ENCODE peak calls at places on chromosomes 11 and 22, in six cellular contexts. One of them, this sample, is unnamed.

GRCh38 chr11:73285721-73286120 is 13.6 kb downstream of the P2RY6 start:
- DNase-seq in neural crest cell: no peak
- DNase-seq in choroid plexus epithelial cell: no peak
- DNase-seq in SHP77 treated with DMSO at 0.1 percent for 48 hours: no peak
- DNase-seq in NCI-H1930: no peak
- DNase-seq in cardiac septum: peak; percentile 66
- DNase-seq in this sample: no peak

GRCh38 chr11:91209751-91210150 is 986.9 kb upstream of the CHORDC1 start:
- DNase-seq in neural crest cell: no peak
- DNase-seq in choroid plexus epithelial cell: peak; percentile 35
- DNase-seq in cardiac septum: no peak
- DNase-seq in SHP77 treated with DMSO at 0.1 percent for 48 hours: no peak
- DNase-seq in NCI-H1930: no peak
- DNase-seq in this sample: no peak

GRCh38 chr22:24181088-24181995 is at the start of gene SUSD2:
- DNase-seq in SHP77 treated with DMSO at 0.1 percent for 48 hours: no peak
- DNase-seq in neural crest cell: no peak
- DNase-seq in cardiac septum: no peak
- DNase-seq in choroid plexus epithelial cell: no peak
- DNase-seq in NCI-H1930: no peak
- DNase-seq in this sample: no peak

GRCh38 chr22:49156662-49157285 is 670.9 kb downstream of the BRD1 start:
- DNase-seq in NCI-H1930: no peak
- DNase-seq in cardiac septum: peak; percentile 5
- DNase-seq in SHP77 treated with DMSO at 0.1 percent for 48 hours: peak; percentile 97
- DNase-seq in neural crest cell: no peak
- DNase-seq in choroid plexus epithelial cell: no peak
- DNase-seq in this sample: peak; percentile 65

GRCh38 chr11:2508793-2509192 is 64.0 kb downstream of the KCNQ1 start:
- DNase-seq in NCI-H1930: no peak
- DNase-seq in neural crest cell: no peak
- DNase-seq in choroid plexus epithelial cell: no peak
- DNase-seq in SHP77 treated with DMSO at 0.1 percent for 48 hours: no peak
- DNase-seq in cardiac septum: no peak
- DNase-seq in this sample: no peak

GRCh38 chr11:103035656-103036434 is 56.1 kb downstream of the DCUN1D5 start:
- DNase-seq in SHP77 treated with DMSO at 0.1 percent for 48 hours: peak; percentile 66
- DNase-seq in NCI-H1930: peak; percentile 22
- DNase-seq in neural crest cell: peak; percentile 9
- DNase-seq in choroid plexus epithelial cell: peak; percentile 94
- DNase-seq in cardiac septum: no peak
- DNase-seq in this sample: no peak

GRCh38 chr11:119671561-119672015 is 57.4 kb downstream of the NECTIN1 start:
- DNase-seq in neural crest cell: no peak
- DNase-seq in choroid plexus epithelial cell: peak; percentile 62
- DNase-seq in NCI-H1930: no peak
- DNase-seq in cardiac septum: no peak
- DNase-seq in SHP77 treated with DMSO at 0.1 percent for 48 hours: no peak
- DNase-seq in this sample: no peak

GRCh38 chr11:23405350-23405937 is 545.2 kb upstream of the CCDC179 start:
- DNase-seq in cardiac septum: no peak
- DNase-seq in neural crest cell: no peak
- DNase-seq in NCI-H1930: no peak
- DNase-seq in choroid plexus epithelial cell: no peak
- DNase-seq in SHP77 treated with DMSO at 0.1 percent for 48 hours: no peak
- DNase-seq in this sample: peak; percentile 86

GRCh38 chr11:77503006-77503405 is 29.1 kb upstream of the PAK1 start:
- DNase-seq in choroid plexus epithelial cell: peak; percentile 35
- DNase-seq in SHP77 treated with DMSO at 0.1 percent for 48 hours: no peak
- DNase-seq in neural crest cell: no peak
- DNase-seq in cardiac septum: no peak
- DNase-seq in NCI-H1930: no peak
- DNase-seq in this sample: no peak

GRCh38 chr22:50542416-50542927 is 3.2 kb upstream of the KLHDC7B start:
- DNase-seq in cardiac septum: peak; percentile 88
- DNase-seq in SHP77 treated with DMSO at 0.1 percent for 48 hours: no peak
- DNase-seq in choroid plexus epithelial cell: peak; percentile 42
- DNase-seq in neural crest cell: no peak
- DNase-seq in NCI-H1930: no peak
- DNase-seq in this sample: no peak

GRCh38 chr11:114172055-114172861 is 112.7 kb downstream of the ZBTB16 start:
- DNase-seq in SHP77 treated with DMSO at 0.1 percent for 48 hours: no peak
- DNase-seq in NCI-H1930: no peak
- DNase-seq in choroid plexus epithelial cell: no peak
- DNase-seq in cardiac septum: no peak
- DNase-seq in neural crest cell: no peak
- DNase-seq in this sample: no peak

GRCh38 chr11:28757725-28758515 is 649.7 kb downstream of the METTL15 start:
- DNase-seq in choroid plexus epithelial cell: peak; percentile 88
- DNase-seq in SHP77 treated with DMSO at 0.1 percent for 48 hours: no peak
- DNase-seq in neural crest cell: no peak
- DNase-seq in NCI-H1930: no peak
- DNase-seq in cardiac septum: no peak
- DNase-seq in this sample: no peak

GRCh38 chr11:128716661-128717210 is 22.9 kb downstream of the FLI1 start:
- DNase-seq in cardiac septum: no peak
- DNase-seq in neural crest cell: no peak
- DNase-seq in choroid plexus epithelial cell: peak; percentile 59
- DNase-seq in SHP77 treated with DMSO at 0.1 percent for 48 hours: no peak
- DNase-seq in NCI-H1930: no peak
- DNase-seq in this sample: no peak

GRCh38 chr22:43205261-43205691 is 18.3 kb upstream of the TTLL12 start:
- DNase-seq in neural crest cell: no peak
- DNase-seq in NCI-H1930: no peak
- DNase-seq in SHP77 treated with DMSO at 0.1 percent for 48 hours: no peak
- DNase-seq in choroid plexus epithelial cell: no peak
- DNase-seq in cardiac septum: no peak
- DNase-seq in this sample: no peak

GRCh38 chr22:28395920-28396447 is 283.7 kb downstream of the TTC28 start:
- DNase-seq in NCI-H1930: no peak
- DNase-seq in choroid plexus epithelial cell: peak; percentile 58
- DNase-seq in neural crest cell: no peak
- DNase-seq in SHP77 treated with DMSO at 0.1 percent for 48 hours: no peak
- DNase-seq in cardiac septum: no peak
- DNase-seq in this sample: no peak

GRCh38 chr11:2399488-2400068 is 972 bp upstream of the TSSC4 start:
- DNase-seq in cardiac septum: no peak
- DNase-seq in choroid plexus epithelial cell: peak; percentile 58
- DNase-seq in NCI-H1930: no peak
- DNase-seq in neural crest cell: no peak
- DNase-seq in SHP77 treated with DMSO at 0.1 percent for 48 hours: no peak
- DNase-seq in this sample: no peak

GRCh38 chr11:12640926-12641849 is 33.0 kb upstream of the TEAD1 start:
- DNase-seq in cardiac septum: no peak
- DNase-seq in NCI-H1930: no peak
- DNase-seq in neural crest cell: no peak
- DNase-seq in SHP77 treated with DMSO at 0.1 percent for 48 hours: no peak
- DNase-seq in choroid plexus epithelial cell: no peak
- DNase-seq in this sample: no peak

GRCh38 chr11:2580444-2581050 is 119.2 kb downstream of the KCNQ1OT1 start:
- DNase-seq in neural crest cell: no peak
- DNase-seq in cardiac septum: peak; percentile 66
- DNase-seq in SHP77 treated with DMSO at 0.1 percent for 48 hours: no peak
- DNase-seq in NCI-H1930: no peak
- DNase-seq in choroid plexus epithelial cell: no peak
- DNase-seq in this sample: peak; percentile 62

GRCh38 chr11:65422633-65423515 is at the start of gene NEAT1:
- DNase-seq in cardiac septum: peak; percentile 100
- DNase-seq in SHP77 treated with DMSO at 0.1 percent for 48 hours: peak; percentile 72
- DNase-seq in neural crest cell: peak; percentile 77
- DNase-seq in choroid plexus epithelial cell: peak; percentile 97
- DNase-seq in NCI-H1930: peak; percentile 62
- DNase-seq in this sample: peak; percentile 100

GRCh38 chr22:16824718-16825687 is at the start of gene XKR3:
- DNase-seq in NCI-H1930: no peak
- DNase-seq in cardiac septum: no peak
- DNase-seq in SHP77 treated with DMSO at 0.1 percent for 48 hours: no peak
- DNase-seq in neural crest cell: no peak
- DNase-seq in choroid plexus epithelial cell: no peak
- DNase-seq in this sample: no peak

GRCh38 chr11:15859411-15859810 is 496.9 kb downstream of the SOX6 start:
- DNase-seq in neural crest cell: no peak
- DNase-seq in NCI-H1930: no peak
- DNase-seq in choroid plexus epithelial cell: no peak
- DNase-seq in cardiac septum: no peak
- DNase-seq in SHP77 treated with DMSO at 0.1 percent for 48 hours: no peak
- DNase-seq in this sample: no peak

GRCh38 chr11:2947744-2948143 is 18.5 kb upstream of the PHLDA2 start:
- DNase-seq in NCI-H1930: no peak
- DNase-seq in choroid plexus epithelial cell: no peak
- DNase-seq in neural crest cell: no peak
- DNase-seq in cardiac septum: no peak
- DNase-seq in SHP77 treated with DMSO at 0.1 percent for 48 hours: no peak
- DNase-seq in this sample: no peak

GRCh38 chr11:77244277-77245014 is 57.0 kb downstream of the GDPD4 start:
- DNase-seq in neural crest cell: no peak
- DNase-seq in cardiac septum: no peak
- DNase-seq in SHP77 treated with DMSO at 0.1 percent for 48 hours: no peak
- DNase-seq in choroid plexus epithelial cell: peak; percentile 71
- DNase-seq in NCI-H1930: no peak
- DNase-seq in this sample: no peak

GRCh38 chr11:123654566-123655081 is at the start of gene SCN3B:
- DNase-seq in cardiac septum: peak; percentile 78
- DNase-seq in NCI-H1930: peak; percentile 73
- DNase-seq in neural crest cell: peak; percentile 68
- DNase-seq in choroid plexus epithelial cell: peak; percentile 70
- DNase-seq in SHP77 treated with DMSO at 0.1 percent for 48 hours: peak; percentile 66
- DNase-seq in this sample: no peak

GRCh38 chr11:12092714-12093113 is 17.7 kb upstream of the MICAL2 start:
- DNase-seq in SHP77 treated with DMSO at 0.1 percent for 48 hours: no peak
- DNase-seq in neural crest cell: no peak
- DNase-seq in NCI-H1930: no peak
- DNase-seq in choroid plexus epithelial cell: no peak
- DNase-seq in cardiac septum: no peak
- DNase-seq in this sample: no peak

GRCh38 chr22:48870436-48870835 is 957.2 kb downstream of the BRD1 start:
- DNase-seq in cardiac septum: peak; percentile 39
- DNase-seq in NCI-H1930: no peak
- DNase-seq in neural crest cell: no peak
- DNase-seq in SHP77 treated with DMSO at 0.1 percent for 48 hours: no peak
- DNase-seq in choroid plexus epithelial cell: no peak
- DNase-seq in this sample: peak; percentile 47